ENCODE peak calls at places on chromosomes 2 and 18, in five cellular contexts. A, H, Z, M and X are unnamed samples.

GRCh38 chr2:18950598-18950933 is 361.2 kb upstream of the NT5C1B start:
- DNase-seq in A (no peak), H (no peak), Z (no peak), M (no peak), X (no peak)

GRCh38 chr2:20453087-20453486 is 6.2 kb downstream of the RHOB start:
- DNase-seq in A (no peak), H (no peak), Z (no peak), M (no peak), X (no peak)

GRCh38 chr2:85924522-85924921 is 35.7 kb upstream of the ST3GAL5 start:
- DNase-seq in A (no peak), H (no peak), Z (no peak), M (no peak), X (peak)

GRCh38 chr18:48949051-48949605 is 1.6 kb downstream of the SMAD7 start:
- DNase-seq in A (no peak), H (no peak), Z (no peak), M (no peak), X (no peak)

GRCh38 chr2:148994341-148994740 is 44.2 kb upstream of the LYPD6B start:
- DNase-seq in A (no peak), H (no peak), Z (no peak), M (no peak), X (no peak)

GRCh38 chr2:65024149-65024829 is 31.9 kb upstream of the CEP68 start:
- DNase-seq in A (no peak), H (peak), Z (no peak), M (no peak), X (peak)

GRCh38 chr2:88654714-88655113 is 27.4 kb upstream of the EIF2AK3 start:
- DNase-seq in A (no peak), H (no peak), Z (no peak), M (no peak), X (no peak)

GRCh38 chr2:221753401-221753800 is 181.3 kb upstream of the EPHA4 start:
- DNase-seq in A (no peak), H (no peak), Z (no peak), M (no peak), X (no peak)

GRCh38 chr2:119005565-119005964 is 63.6 kb downstream of the MARCO start:
- DNase-seq in A (no peak), H (no peak), Z (no peak), M (no peak), X (no peak)

GRCh38 chr2:62871506-62871905 is 166.0 kb downstream of the EHBP1 start:
- DNase-seq in A (no peak), H (no peak), Z (peak), M (no peak), X (peak)

GRCh38 chr2:239315308-239315707 is 85.5 kb downstream of the HDAC4 start:
- DNase-seq in A (no peak), H (no peak), Z (no peak), M (no peak), X (no peak)

GRCh38 chr18:79882522-79883241 is 68.8 kb downstream of the SLC66A2 start:
- DNase-seq in A (no peak), H (no peak), Z (no peak), M (no peak), X (no peak)

GRCh38 chr2:70084973-70085710 is 2.1 kb upstream of the PCBP1 start:
- DNase-seq in A (peak), H (peak), Z (no peak), M (peak), X (no peak)

GRCh38 chr18:12377556-12378553 is 828 bp upstream of the AFG3L2 start:
- DNase-seq in A (peak), H (peak), Z (no peak), M (no peak), X (peak)

GRCh38 chr18:72161686-72162085 is 382.5 kb downstream of the CBLN2 start:
- DNase-seq in A (no peak), H (no peak), Z (no peak), M (no peak), X (no peak)

GRCh38 chr2:8679567-8679826 is 2.4 kb upstream of the ID2 start:
- DNase-seq in A (no peak), H (no peak), Z (no peak), M (no peak), X (no peak)

GRCh38 chr2:202015035-202015345 is 18.7 kb upstream of the FZD7 start:
- DNase-seq in A (no peak), H (no peak), Z (no peak), M (no peak), X (no peak)

GRCh38 chr2:202016579-202017227 is 17.0 kb upstream of the FZD7 start:
- DNase-seq in A (no peak), H (no peak), Z (no peak), M (no peak), X (no peak)

GRCh38 chr2:202017940-202018339 is 15.7 kb upstream of the FZD7 start:
- DNase-seq in A (no peak), H (no peak), Z (no peak), M (no peak), X (no peak)

GRCh38 chr2:202014328-202015034 is 19.2 kb upstream of the FZD7 start:
- DNase-seq in A (no peak), H (no peak), Z (no peak), M (no peak), X (no peak)

DNA sequence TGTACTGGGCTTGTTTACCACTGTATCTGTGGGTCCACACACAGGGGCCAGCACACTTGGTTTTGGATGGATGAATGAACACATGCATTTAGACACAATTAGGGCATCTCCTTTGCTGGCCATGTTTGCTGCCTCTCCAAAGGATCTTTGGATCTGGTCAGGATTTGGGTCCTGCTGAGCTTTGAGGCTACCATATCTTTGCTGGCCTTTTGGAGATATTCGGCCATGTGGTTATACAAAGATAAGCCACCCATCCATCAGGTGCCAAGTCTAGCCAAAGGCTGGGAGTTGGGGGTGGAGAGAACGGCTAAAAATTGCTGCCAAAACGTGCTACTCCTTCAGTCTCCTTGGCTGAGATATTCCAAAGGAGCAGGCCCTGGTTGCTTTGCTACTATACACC is 18.2 kb upstream of the FZD7 start:
- DNase-seq in A (no peak), H (peak), Z (no peak), M (no peak), X (no peak)
- TF ChIP-seq JUNB in A (no peak), H (no peak), Z (no peak), M (no peak), X (no peak)

DNA sequence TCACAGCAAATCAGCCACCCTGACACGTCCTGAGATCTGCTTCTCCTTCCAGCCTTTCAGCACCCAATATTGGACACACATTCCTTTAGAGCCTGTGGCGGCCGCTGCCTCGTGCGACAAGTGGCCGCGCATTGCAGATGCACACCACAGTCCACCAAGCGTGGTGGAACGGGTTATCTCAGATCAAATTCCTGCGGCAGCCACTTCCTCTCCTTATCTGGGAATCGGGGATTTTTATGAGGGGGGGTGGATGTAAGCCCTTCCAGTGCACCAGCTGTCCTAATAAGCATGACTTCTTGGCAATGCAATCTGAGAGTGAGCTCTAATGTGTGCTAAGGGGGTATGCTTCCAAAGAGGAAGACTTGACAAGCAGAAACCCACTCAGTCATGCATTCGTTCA is 18.3 kb upstream of the BMP10 start:
- DNase-seq in A (no peak), H (no peak), Z (no peak), M (no peak), X (no peak)
- TF ChIP-seq JUNB in A (no peak), H (no peak), Z (no peak), M (no peak), X (no peak)

GRCh38 chr2:187593697-187594096 is 39.5 kb upstream of the TFPI start:
- DNase-seq in A (no peak), H (no peak), Z (no peak), M (no peak), X (no peak)
- TF ChIP-seq JUNB in A (no peak), H (no peak), Z (no peak), M (no peak), X (no peak)

GRCh38 chr2:201450910-201451329 is 338 bp downstream of the TRAK2 start:
- DNase-seq in A (peak), H (no peak), Z (no peak), M (no peak), X (no peak)

GRCh38 chr2:201451330-201452057 is at the start of the genes STRADB and TRAK2:
- DNase-seq in A (peak), H (peak), Z (peak), M (peak), X (peak)

GRCh38 chr2:201447116-201447515 is 4.1 kb downstream of the TRAK2 start:
- DNase-seq in A (no peak), H (no peak), Z (no peak), M (no peak), X (no peak)

GRCh38 chr2:201448067-201448466 is 3.2 kb downstream of the TRAK2 start:
- DNase-seq in A (no peak), H (no peak), Z (no peak), M (no peak), X (no peak)

DNA sequence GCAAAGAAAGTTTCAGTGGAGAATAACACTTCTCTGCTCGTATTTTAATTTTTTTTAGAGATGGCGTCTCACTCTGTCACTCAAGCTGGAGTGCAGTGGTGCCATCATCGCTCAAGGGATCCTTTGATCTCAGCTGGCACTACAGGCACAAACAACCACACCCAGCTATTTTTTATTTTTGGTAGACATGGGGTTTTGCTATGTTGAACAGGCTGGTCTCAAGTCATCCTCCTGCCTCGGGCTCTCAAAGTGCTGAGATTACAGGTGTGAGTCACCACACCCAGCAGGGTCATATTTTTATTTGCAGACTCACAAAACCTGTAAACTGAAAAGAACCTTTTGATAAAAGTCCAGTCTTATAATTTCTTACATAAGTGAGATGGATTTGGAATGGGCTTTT is 2.6 kb downstream of the TRAK2 start:
- DNase-seq in A (no peak), H (no peak), Z (no peak), M (no peak), X (no peak)
- TF ChIP-seq JUNB in A (no peak), H (no peak), Z (no peak), M (no peak), X (no peak)

GRCh38 chr2:104820126-104820525 is 33.8 kb upstream of the POU3F3 start:
- DNase-seq in A (no peak), H (no peak), Z (no peak), M (no peak), X (no peak)

GRCh38 chr2:104825124-104825865 is 28.6 kb upstream of the POU3F3 start:
- DNase-seq in A (no peak), H (no peak), Z (no peak), M (no peak), X (no peak)

DNA sequence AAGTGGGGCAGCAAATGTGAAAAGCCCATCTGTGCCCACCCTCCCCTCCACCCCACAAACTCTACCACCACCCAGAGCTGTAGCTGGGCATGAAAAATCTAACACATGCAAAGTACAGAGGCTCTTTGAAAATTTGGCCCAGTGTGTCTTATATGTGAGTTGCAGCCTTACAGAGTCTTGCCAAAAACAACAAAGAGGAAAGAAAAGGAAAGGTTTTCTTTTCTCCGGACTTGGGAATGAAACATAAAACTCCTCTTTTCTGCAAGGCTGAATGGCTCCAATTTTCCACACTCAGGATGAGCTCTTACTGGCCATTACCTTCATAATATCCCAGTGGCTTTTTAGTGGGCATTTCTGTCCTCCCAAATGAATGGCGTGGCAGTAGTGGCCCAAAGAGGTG is 27.9 kb upstream of the POU3F3 start:
- DNase-seq in A (no peak), H (no peak), Z (no peak), M (no peak), X (no peak)
- TF ChIP-seq JUNB in A (no peak), H (no peak), Z (no peak), M (no peak), X (no peak)

DNA sequence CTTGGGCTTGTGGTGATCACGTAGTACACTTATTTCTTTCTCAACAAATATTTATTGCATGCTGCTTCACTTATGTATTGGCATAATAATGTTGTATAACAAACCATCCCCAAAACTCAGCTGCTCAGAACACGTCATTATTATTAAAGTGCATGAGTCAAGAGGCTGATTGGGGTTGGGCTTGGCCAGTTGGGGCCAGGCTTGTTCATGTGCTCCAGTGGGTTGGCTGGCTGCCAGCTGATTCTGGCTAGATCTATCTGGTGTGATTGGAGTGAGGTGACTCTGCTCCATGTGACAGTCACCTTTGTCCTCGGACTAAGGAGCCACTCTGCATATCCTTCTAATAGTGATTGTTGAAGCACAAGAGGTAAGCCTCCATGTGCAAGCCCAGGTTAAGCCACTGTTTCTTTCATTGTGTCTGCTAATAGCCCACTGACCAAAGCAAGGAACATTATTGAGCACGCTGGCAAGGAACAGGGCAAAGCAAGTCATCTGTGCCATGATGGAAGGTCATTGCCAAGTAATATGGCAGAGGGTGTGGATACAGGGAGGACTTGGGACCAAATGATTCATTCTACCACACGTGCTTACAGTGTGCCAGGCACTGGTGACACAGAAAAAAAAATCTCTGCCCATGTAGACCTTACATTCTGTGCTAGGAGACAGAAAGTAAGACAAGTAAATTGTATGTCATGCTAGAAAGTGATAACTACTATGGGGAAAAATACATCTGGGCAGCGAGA is 63.3 kb upstream of the TMEM182 start:
- DNase-seq in A (no peak), H (peak), Z (no peak), M (no peak), X (no peak)
- TF ChIP-seq JUNB in A (no peak), H (no peak), Z (no peak), M (no peak), X (no peak)

GRCh38 chr18:23054553-23054952 is 80.7 kb upstream of the CABLES1 start:
- DNase-seq in A (no peak), H (no peak), Z (no peak), M (no peak), X (no peak)

GRCh38 chr18:23057096-23057495 is 78.2 kb upstream of the CABLES1 start:
- DNase-seq in A (no peak), H (no peak), Z (no peak), M (no peak), X (no peak)

GRCh38 chr18:23049698-23050373 is 85.4 kb upstream of the CABLES1 start:
- DNase-seq in A (no peak), H (no peak), Z (no peak), M (no peak), X (no peak)

GRCh38 chr18:23056315-23056714 is 79.0 kb upstream of the CABLES1 start:
- DNase-seq in A (no peak), H (no peak), Z (no peak), M (no peak), X (no peak)

DNA sequence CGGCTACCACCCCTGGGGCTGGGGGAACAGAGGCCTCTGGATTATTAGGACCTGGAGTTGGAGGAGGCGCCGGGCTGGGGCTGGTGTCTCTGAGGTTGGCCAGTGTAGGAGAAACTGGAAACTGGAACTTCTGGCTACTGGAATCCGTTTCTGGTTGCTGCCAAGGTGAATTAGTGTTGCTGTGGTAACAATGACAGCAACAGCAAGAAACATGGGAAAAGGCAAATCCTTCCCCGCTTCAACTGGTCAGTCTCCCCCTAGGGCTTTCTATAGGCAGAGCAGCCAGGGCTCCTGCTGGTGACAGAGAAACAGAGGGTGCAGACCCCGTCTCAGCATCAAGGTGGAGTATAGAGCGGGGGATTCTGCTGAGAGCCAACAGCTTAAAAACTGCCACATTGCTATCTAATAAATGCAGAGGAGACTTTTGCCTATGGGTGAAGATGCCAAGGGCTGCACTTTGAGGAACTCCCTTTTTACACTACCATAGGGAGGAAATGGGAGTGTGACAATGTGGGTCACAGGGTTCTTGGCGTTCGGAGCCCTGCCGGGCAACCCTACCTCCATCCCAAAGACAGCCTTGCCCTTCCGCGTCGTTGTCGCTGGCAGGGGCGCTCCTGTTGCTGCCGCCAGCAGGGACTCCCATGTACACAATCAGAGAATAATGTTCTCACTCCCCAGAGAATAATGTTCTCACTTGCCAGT is 81.4 kb upstream of the CABLES1 start:
- DNase-seq in A (peak), H (peak), Z (peak), M (no peak), X (peak)
- TF ChIP-seq JUNB in A (no peak), H (no peak), Z (no peak), M (no peak), X (no peak)

GRCh38 chr18:13387856-13388548 is 169.4 kb downstream of the LDLRAD4 start:
- DNase-seq in A (no peak), H (no peak), Z (no peak), M (no peak), X (no peak)
- TF ChIP-seq JUNB in A (no peak), H (no peak), Z (no peak), M (no peak), X (no peak)

DNA sequence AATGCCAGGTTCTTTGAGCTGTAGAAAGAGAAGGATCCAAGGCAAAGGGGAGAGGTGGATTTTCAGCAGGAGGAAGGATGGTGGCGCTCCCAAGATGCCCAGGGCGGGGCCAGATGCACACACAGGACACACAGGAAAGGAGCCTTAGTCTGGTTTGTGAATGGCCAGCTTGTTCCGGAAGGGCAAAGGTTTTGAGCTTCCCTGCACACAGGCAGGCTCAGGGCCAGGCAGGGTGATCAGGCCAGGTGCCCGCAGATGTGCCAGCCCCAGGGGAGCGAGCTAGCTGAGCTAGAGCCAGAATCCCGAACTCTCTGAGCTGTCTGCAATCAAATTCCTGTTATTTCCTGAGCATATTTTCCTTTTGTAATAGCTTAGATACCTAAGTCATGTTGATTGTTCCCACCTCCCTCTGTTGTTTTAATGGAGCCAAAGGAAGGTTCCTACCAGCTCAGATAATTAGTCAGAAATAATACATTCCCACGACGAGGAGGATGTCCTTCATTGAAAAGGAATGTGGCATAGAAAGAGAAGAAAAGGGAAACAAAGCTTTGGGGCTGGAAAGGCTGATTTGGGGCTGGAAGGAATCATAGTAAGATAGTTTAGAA is 13.7 kb upstream of the OTOF start:
- DNase-seq in A (no peak), H (no peak), Z (no peak), M (no peak), X (no peak)
- TF ChIP-seq JUNB in A (no peak), H (no peak), Z (no peak), M (no peak), X (no peak)

GRCh38 chr2:26178746-26179436 is 6.0 kb downstream of the GAREM2 start:
- DNase-seq in A (peak), H (peak), Z (no peak), M (no peak), X (no peak)
- TF ChIP-seq JUNB in A (no peak), H (no peak), Z (no peak), M (no peak), X (no peak)